ENCODE peak calls at places on chromosomes 7 and 10, in seven cellular contexts. K, Q, G, Y, B, F and P are unnamed samples.

GRCh38 chr10:67452892-67453291 is 243.1 kb downstream of the CTNNA3 start:
- DNase-seq in Y (no peak), F (no peak), K (no peak), B (no peak), Q (no peak), G (no peak), P (no peak)

GRCh38 chr7:5491251-5492044 is 67.8 kb upstream of the TNRC18 start:
- DNase-seq in K (peak), Q (no peak), F (no peak), B (no peak), G (no peak), Y (no peak), P (peak)

GRCh38 chr7:101731502-101732084 is 85.8 kb upstream of the CUX1 start:
- DNase-seq in B (no peak), K (no peak), G (no peak), F (no peak), Q (no peak), Y (no peak), P (no peak)

GRCh38 chr10:89683911-89684310 is 17.5 kb upstream of the KIF20B start:
- DNase-seq in K (no peak), B (no peak), Y (no peak), F (no peak), G (no peak), Q (no peak), P (no peak)

GRCh38 chr10:81820418-81820817 is 54.6 kb upstream of the NRG3 start:
- DNase-seq in Y (no peak), K (peak), Q (no peak), B (no peak), G (no peak), F (no peak), P (no peak)

GRCh38 chr7:47654672-47655340 is 72.9 kb upstream of the TNS3 start:
- DNase-seq in Y (no peak), G (no peak), B (no peak), F (no peak), K (no peak), Q (no peak), P (no peak)

GRCh38 chr10:93445097-93445960 is 36.8 kb downstream of the MYOF start:
- DNase-seq in Q (peak), K (peak), G (no peak), B (peak), F (peak), Y (no peak), P (peak)

GRCh38 chr7:3805151-3805550 is 504.1 kb downstream of the SDK1 start:
- DNase-seq in K (no peak), F (no peak), G (no peak), Y (no peak), Q (no peak), B (no peak), P (no peak)

GRCh38 chr10:30730306-30730705 is 100.8 kb upstream of the LYZL2 start:
- DNase-seq in F (no peak), Y (no peak), G (no peak), B (no peak), K (no peak), Q (no peak), P (no peak)

GRCh38 chr7:41975854-41976253 is 261.2 kb downstream of the GLI3 start:
- DNase-seq in G (no peak), F (no peak), B (no peak), Q (no peak), K (no peak), Y (no peak), P (no peak)
- TF ChIP-seq SIN3A in G (no peak), F (no peak), B (no peak), Q (no peak), K (no peak), Y (no peak), P (no peak)

DNA sequence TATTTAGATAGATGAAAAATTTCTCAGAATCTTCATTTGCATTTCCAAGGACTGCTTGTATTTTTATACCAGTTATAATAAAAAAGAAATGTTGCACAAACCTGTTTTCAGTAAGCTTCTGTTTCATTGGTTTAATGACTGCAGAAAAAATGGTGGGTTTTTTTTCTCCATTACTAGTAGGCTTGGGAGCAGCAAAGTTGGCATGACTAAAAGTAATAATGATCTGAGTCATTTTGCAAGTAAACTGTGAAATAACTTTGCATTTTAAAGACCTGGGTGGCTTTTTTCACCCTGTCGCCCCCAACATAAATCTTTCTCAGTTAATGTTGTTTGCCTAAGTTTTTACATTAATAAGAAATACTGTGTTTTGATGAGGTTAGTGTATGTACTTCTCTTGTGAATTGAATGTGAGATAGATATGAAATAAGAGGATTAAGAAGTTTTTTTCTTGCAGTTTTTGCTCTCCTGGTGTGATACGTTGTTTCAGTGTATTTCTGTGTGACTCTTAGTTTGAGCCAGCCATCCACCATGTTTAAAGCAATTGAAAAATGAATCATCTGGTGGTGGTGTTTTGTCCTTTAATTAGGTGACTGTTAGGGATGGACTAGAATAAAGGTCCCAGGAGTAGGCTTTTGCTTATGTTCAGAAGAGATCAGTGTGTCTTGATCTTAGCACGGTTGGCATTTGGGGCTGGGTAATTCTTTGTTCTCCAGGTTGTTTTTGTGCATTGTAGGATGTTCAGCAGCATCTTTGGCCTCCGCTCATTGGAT is 1.8 kb downstream of the GNAI1 start:
- DNase-seq in G (no peak), Y (no peak), B (no peak), K (no peak), F (no peak), Q (no peak), P (no peak)
- TF ChIP-seq SIN3A in G (no peak), Y (no peak), B (peak), K (no peak), F (no peak), Q (no peak), P (no peak)

DNA sequence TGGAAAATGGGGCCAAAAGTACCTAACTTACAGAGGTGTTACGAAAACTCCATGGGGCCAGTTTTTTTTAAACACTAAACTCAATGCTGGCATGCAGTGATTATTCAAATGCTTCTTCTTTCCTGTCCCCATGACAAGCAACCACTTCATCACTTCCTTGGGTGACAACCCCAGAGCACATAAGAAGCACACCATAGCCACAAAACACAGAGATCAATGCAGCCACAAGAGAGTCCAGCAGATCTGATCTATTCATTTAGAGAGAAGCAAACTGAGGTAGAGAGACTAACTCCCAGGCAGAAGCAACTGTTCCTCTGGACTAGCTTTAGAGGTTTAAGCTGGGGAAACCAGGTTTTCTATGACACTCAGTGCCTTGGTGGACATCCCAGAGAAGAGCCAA is 180.0 kb downstream of the GRID1 start:
- DNase-seq in G (no peak), B (no peak), Y (no peak), F (no peak), K (no peak), Q (no peak), P (no peak)
- TF ChIP-seq SIN3A in G (no peak), B (no peak), Y (no peak), F (no peak), K (no peak), Q (no peak), P (no peak)

GRCh38 chr7:128921866-128922440 is 11.4 kb upstream of the KCP start:
- DNase-seq in F (no peak), B (no peak), Y (no peak), K (peak), Q (no peak), G (no peak), P (no peak)
- TF ChIP-seq SIN3A in F (no peak), B (no peak), Y (no peak), K (no peak), Q (no peak), G (no peak), P (no peak)

GRCh38 chr7:35617076-35617475 is 77.9 kb downstream of the HERPUD2 start:
- DNase-seq in F (no peak), B (no peak), K (no peak), Q (no peak), G (no peak), Y (no peak), P (no peak)
- TF ChIP-seq SIN3A in F (no peak), B (no peak), K (no peak), Q (no peak), G (no peak), Y (no peak), P (no peak)

DNA sequence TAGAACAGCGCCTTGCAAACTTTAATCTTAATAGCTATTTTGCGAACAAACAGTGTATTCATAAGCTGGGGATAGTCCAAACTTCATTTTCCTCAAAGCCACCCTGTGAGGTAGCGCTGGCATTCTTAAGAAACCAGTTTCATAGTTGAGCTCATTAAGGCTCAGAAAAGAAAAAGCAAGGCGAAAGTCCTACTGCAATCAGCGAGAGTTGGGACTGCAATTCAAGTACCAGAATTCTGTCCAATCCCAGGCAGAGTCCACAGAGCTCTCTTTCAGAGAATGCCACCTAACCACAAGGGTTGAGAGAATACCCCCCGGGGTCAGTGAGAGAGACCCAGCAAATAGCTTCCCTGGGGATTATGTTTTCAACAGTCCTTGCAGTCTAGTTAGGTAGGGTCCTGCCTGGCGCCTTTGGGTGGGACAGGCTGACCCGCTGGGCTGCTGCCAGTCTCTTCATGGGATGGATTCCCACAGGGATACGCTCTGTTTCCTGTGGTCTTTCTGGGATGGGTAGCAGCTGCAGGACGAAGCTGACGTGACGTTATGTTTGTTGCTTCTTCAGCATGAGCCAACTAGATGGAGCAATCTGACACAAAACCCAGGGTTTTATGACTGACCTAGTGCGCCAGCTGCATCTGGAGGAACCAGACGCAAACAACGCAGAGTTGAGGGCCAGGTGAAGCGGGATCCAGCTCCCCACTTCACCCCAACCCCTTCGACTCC is 16.0 kb downstream of the BMPER start:
- DNase-seq in B (no peak), G (no peak), Q (no peak), F (no peak), Y (no peak), K (no peak), P (no peak)
- TF ChIP-seq SIN3A in B (no peak), G (no peak), Q (no peak), F (no peak), Y (no peak), K (no peak), P (no peak)

GRCh38 chr10:73628405-73628804 is 12.9 kb downstream of the MYOZ1 start:
- DNase-seq in G (no peak), Q (no peak), K (no peak), Y (no peak), F (no peak), B (no peak), P (no peak)

GRCh38 chr10:73627300-73627699 is 14.0 kb downstream of the MYOZ1 start:
- DNase-seq in Q (no peak), Y (no peak), B (no peak), F (no peak), G (no peak), K (no peak), P (no peak)

GRCh38 chr10:73623056-73623455 is 18.2 kb downstream of the MYOZ1 start:
- DNase-seq in K (no peak), Y (no peak), G (no peak), B (no peak), F (no peak), Q (no peak), P (no peak)

GRCh38 chr10:73625884-73626753 is 15.2 kb downstream of the MYOZ1 start:
- DNase-seq in B (peak), K (peak), Y (peak), G (peak), F (peak), Q (peak), P (peak)

GRCh38 chr10:73625004-73625883 is 16.0 kb downstream of the MYOZ1 start:
- DNase-seq in Q (no peak), F (no peak), B (no peak), Y (no peak), K (peak), G (no peak), P (peak)
- TF ChIP-seq SIN3A in Q (no peak), F (peak), B (peak), Y (no peak), K (no peak), G (peak), P (peak)

GRCh38 chr7:31633894-31634494 is 53.0 kb upstream of the PPP1R17 start:
- DNase-seq in Q (peak), G (peak), K (peak), Y (no peak), F (peak), B (peak), P (peak)
- TF ChIP-seq SIN3A in Q (no peak), G (no peak), K (no peak), Y (no peak), F (no peak), B (no peak), P (no peak)

GRCh38 chr10:14645239-14645960 is 129.3 kb downstream of the FAM107B start:
- DNase-seq in Q (no peak), K (no peak), G (no peak), B (no peak), F (no peak), Y (peak), P (no peak)
- TF ChIP-seq SIN3A in Q (no peak), K (no peak), G (no peak), B (no peak), F (no peak), Y (no peak), P (no peak)